ENCODE peak calls at places on chromosomes 1 and 21, in six cellular contexts. N is psoas muscle, Q is ovary, C is cardiac muscle cell, B is AG10803, F is nephron progenitor cell. A is an unnamed sample.

GRCh38 chr1:213650603-213651002 is 337.2 kb upstream of the PROX1 start:
- DNase-seq in N (no peak), Q (no peak), C (no peak), B (no peak), F (no peak), A (no peak)

GRCh38 chr21:43874085-43874785 is 9.2 kb downstream of the AGPAT3 start:
- DNase-seq in N (no peak), Q (no peak), C (no peak), B (no peak), F (no peak), A (no peak)

GRCh38 chr1:195153107-195153506 is 1455.1 kb downstream of the KCNT2 start:
- DNase-seq in N (no peak), Q (no peak), C (no peak), B (no peak), F (no peak), A (no peak)

GRCh38 chr1:67170751-67171573 is 4.7 kb downstream of the IL23R start:
- DNase-seq in N (no peak), Q (no peak), C (no peak), B (no peak), F (no peak), A (no peak)

GRCh38 chr1:78348526-78349284 is 142.1 kb upstream of the PTGFR start:
- DNase-seq in N (no peak), Q (no peak), C (peak), B (peak), F (no peak), A (no peak)

GRCh38 chr1:233304489-233305102 is 9.1 kb upstream of the PCNX2 start:
- DNase-seq in N (no peak), Q (no peak), C (peak), B (peak), F (no peak), A (peak)

GRCh38 chr1:67336783-67337182 is 29.1 kb downstream of the IL12RB2 start:
- DNase-seq in N (no peak), Q (no peak), C (no peak), B (no peak), F (no peak), A (no peak)

GRCh38 chr1:108854226-108855019 is 2.5 kb downstream of the AKNAD1 start:
- DNase-seq in N (no peak), Q (no peak), C (no peak), B (peak), F (no peak), A (peak)

GRCh38 chr1:19725606-19726005 is 60.9 kb downstream of the HTR6 start:
- DNase-seq in N (no peak), Q (no peak), C (no peak), B (no peak), F (no peak), A (no peak)

GRCh38 chr21:44836666-44837471 is 19.0 kb upstream of the SUMO3 start:
- DNase-seq in N (no peak), Q (no peak), C (peak), B (peak), F (no peak), A (peak)

GRCh38 chr1:7401814-7402547 is 369.1 kb upstream of the VAMP3 start:
- DNase-seq in N (no peak), Q (no peak), C (peak), B (peak), F (no peak), A (peak)

GRCh38 chr1:20733361-20733975 is 965 bp upstream of the SH2D5 start:
- DNase-seq in N (no peak), Q (no peak), C (no peak), B (no peak), F (no peak), A (no peak)

GRCh38 chr1:205967555-205968335 is 24.5 kb upstream of the SLC26A9 start:
- DNase-seq in N (no peak), Q (no peak), C (no peak), B (peak), F (no peak), A (peak)

GRCh38 chr21:16082038-16082816 is 352.4 kb downstream of the USP25 start:
- DNase-seq in N (no peak), Q (no peak), C (peak), B (peak), F (no peak), A (peak)

GRCh38 chr1:116475850-116476218 is 95.0 kb downstream of the CD58 start:
- DNase-seq in N (no peak), Q (no peak), C (no peak), B (no peak), F (no peak), A (no peak)

DNA sequence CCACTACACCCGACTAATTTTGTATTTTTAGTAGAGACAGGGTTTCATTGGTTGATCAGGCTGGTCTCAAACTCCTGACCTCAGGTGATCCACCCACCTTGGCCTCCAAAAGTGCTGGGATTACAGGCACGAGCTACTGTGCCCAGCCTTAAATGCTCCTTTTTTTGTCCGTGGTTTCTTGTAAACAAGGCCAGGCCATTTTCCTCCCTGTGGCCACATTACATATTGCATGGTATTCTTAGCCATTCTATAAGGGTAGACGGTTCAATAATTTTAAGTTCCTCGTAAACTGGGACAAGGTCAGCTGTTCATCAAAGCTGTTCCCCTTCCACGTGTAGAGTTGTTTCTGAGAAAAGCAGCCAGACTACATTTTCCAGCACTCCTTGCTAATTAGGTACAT is 10.3 kb upstream of the LUZP1 start:
- DNase-seq in N (no peak), Q (no peak), C (peak), B (no peak), F (no peak), A (peak)
- TF ChIP-seq CTCF in N (peak), Q (no peak), C (peak), B (peak), F (peak), A (peak)

GRCh38 chr1:43531453-43531905 is 796 bp downstream of the PTPRF start:
- DNase-seq in N (peak), Q (no peak), C (peak), B (peak), F (peak), A (no peak)
- TF ChIP-seq CTCF in N (no peak), Q (no peak), C (no peak), B (no peak), F (no peak), A (no peak)

DNA sequence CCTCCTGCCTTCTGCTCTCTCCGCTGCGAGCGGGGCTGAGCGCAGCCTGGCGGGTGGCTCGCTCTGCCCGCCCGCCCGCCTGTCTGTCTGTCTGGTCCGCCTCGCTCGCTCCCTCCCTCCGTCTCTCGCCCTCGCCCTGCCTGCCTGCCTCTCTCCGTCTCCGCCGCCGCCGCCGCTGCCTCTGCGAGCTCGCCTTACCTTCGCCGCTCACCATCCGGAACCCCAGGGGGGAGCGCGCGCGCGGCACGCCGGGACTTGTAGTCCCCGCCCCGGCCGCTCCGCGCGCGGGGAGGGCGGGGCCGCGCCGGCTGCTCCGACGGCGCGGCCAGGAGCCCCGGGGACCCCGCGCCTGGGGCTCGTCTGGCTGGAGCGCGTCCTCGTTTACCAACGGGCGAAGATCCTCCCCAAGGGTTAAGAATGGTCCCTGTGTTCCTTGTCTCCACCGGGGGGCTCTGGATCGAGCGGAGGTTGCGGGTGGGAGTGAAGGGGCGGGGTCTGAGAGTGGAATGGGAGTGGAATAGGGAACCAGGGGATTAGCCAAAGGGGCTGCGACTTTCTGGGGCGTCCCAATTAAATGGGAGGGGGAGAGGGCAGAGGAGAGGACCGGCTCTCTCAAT is at the start of gene AHDC1:
- DNase-seq in N (peak), Q (peak), C (peak), B (peak), F (peak), A (peak)
- TF ChIP-seq CTCF in N (no peak), Q (peak), C (no peak), B (no peak), F (no peak), A (no peak)

DNA sequence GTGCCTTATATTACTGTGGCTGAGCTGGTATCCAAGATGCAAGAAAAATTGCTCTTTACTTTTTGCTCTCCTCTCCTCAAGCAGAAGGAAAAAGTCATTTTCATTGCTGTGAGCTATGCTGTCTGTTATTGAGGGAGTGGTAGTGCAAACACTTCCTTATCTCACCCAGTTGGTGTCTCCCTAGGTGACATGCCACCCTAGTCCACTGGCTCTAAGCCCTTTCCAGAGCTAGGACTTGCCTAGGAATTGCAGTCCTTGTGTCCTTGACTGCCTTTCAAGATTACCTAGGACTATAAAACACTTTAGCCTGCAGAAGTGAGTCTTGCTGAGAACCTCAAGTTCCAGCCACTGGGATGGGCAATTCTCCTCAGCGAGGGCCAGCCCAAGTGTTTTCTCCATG is 458.3 kb downstream of the MRPL39 start:
- DNase-seq in N (no peak), Q (no peak), C (no peak), B (no peak), F (no peak), A (no peak)
- TF ChIP-seq CTCF in N (no peak), Q (no peak), C (no peak), B (no peak), F (no peak), A (no peak)

DNA sequence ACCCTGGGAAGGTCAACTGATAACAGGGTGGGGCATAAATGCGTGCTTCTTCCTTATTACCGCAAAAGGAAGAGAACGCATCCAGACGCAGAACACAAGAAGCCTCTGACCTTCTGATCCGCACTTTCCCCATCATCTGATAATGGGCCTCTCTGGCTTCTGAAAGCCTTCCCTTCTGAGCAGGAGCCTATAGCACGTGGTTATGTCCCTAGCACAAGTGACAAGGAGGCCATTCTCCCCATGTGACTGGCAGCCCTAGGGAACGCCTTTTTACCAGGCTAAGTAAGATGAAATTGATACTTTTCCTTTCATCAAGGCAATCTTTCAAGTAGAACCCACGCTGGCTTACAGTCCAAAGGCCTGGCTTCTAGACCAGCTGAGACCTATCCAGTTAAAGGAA is 34.2 kb downstream of the RABIF start:
- DNase-seq in N (no peak), Q (no peak), C (no peak), B (no peak), F (no peak), A (no peak)
- TF ChIP-seq CTCF in N (no peak), Q (no peak), C (no peak), B (no peak), F (no peak), A (no peak)

DNA sequence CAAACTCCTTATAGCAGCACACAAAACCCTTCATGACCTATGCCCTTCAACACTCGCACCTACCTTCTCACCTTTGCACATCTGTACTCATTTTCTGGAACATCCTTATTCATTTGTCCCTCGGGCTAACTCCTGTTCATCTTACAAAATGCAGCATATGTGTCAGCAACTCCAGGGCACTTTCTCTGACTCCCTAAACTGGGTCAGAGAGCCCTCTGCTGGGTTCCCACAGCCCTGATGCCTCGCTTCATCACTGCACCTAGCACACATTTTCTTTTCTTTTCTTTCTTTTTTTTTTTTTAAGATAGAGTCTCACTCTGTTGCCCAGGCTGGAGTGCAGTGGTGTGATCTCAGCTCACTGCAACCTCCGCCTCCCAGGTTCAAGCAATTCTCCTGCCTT is 54.0 kb downstream of the RAB3B start:
- DNase-seq in N (no peak), Q (no peak), C (peak), B (peak), F (no peak), A (peak)
- TF ChIP-seq CTCF in N (no peak), Q (no peak), C (peak), B (peak), F (no peak), A (peak)